ENCODE peak calls at places on chromosome X, in four cellular contexts. A, P, B and I are unnamed samples.

GRCh38 chrX:153885208-153885787 is 675 bp downstream of the L1CAM start:
- DNase-seq in A (no peak), P (peak), B (no peak), I (no peak)

GRCh38 chrX:154712781-154713391 is 38.0 kb downstream of the GAB3 start:
- DNase-seq in A (no peak), P (no peak), B (no peak), I (no peak)

GRCh38 chrX:7318661-7319060 is 170.7 kb upstream of the PUDP start:
- DNase-seq in A (no peak), P (no peak), B (no peak), I (no peak)

GRCh38 chrX:108426262-108426661 is 12.0 kb downstream of the COL4A6 start:
- DNase-seq in A (no peak), P (no peak), B (no peak), I (no peak)

GRCh38 chrX:131235768-131236167 is 53.3 kb downstream of the IGSF1 start:
- DNase-seq in A (no peak), P (no peak), B (no peak), I (no peak)

GRCh38 chrX:31459361-31459760 is 387.5 kb upstream of the FTHL17 start:
- DNase-seq in A (no peak), P (no peak), B (no peak), I (no peak)

GRCh38 chrX:153499258-153499657 is 4.5 kb downstream of the BGN start:
- DNase-seq in A (no peak), P (no peak), B (no peak), I (no peak)

GRCh38 chrX:129781134-129782014 is 1.6 kb downstream of the SASH3 start:
- DNase-seq in A (peak), P (peak), B (no peak), I (no peak)

GRCh38 chrX:154458954-154459829 is 1.1 kb downstream of the PLXNA3 start:
- DNase-seq in A (no peak), P (no peak), B (peak), I (no peak)

GRCh38 chrX:7170903-7171302 is 22.9 kb upstream of the PUDP start:
- DNase-seq in A (no peak), P (no peak), B (no peak), I (no peak)

GRCh38 chrX:80223922-80224579 is 196.2 kb upstream of the TENT5D start:
- DNase-seq in A (no peak), P (no peak), B (no peak), I (no peak)

GRCh38 chrX:70166601-70167590 is 10.4 kb upstream of the DGAT2L6 start:
- DNase-seq in A (no peak), P (no peak), B (no peak), I (no peak)

GRCh38 chrX:45515262-45516215 is 314.9 kb upstream of the DIPK2B start:
- DNase-seq in A (no peak), P (peak), B (no peak), I (no peak)

GRCh38 chrX:44698328-44698727 is 145.5 kb upstream of the DUSP21 start:
- DNase-seq in A (no peak), P (no peak), B (peak), I (no peak)

GRCh38 chrX:126820700-126821420 is 1.3 kb downstream of the PRR32 start:
- DNase-seq in A (no peak), P (peak), B (no peak), I (no peak)

GRCh38 chrX:19991350-19991718 is 473 bp upstream of the BCLAF3 start:
- DNase-seq in A (no peak), P (no peak), B (no peak), I (no peak)

GRCh38 chrX:87526281-87526680 is 8.7 kb downstream of the KLHL4 start:
- DNase-seq in A (no peak), P (no peak), B (no peak), I (no peak)

GRCh38 chrX:39402158-39402557 is 600.9 kb downstream of the MID1IP1 start:
- DNase-seq in A (no peak), P (no peak), B (no peak), I (no peak)

GRCh38 chrX:83845397-83845796 is 15.5 kb upstream of the CYLC1 start:
- DNase-seq in A (no peak), P (no peak), B (peak), I (peak)

GRCh38 chrX:45822124-45822523 is 621.4 kb upstream of the DIPK2B start:
- DNase-seq in A (no peak), P (no peak), B (no peak), I (no peak)

GRCh38 chrX:40068048-40068447 is 29.7 kb downstream of the BCOR start:
- DNase-seq in A (no peak), P (no peak), B (no peak), I (no peak)

GRCh38 chrX:22674947-22675346 is 324.8 kb upstream of the DDX53 start:
- DNase-seq in A (no peak), P (no peak), B (peak), I (peak)

GRCh38 chrX:69107231-69107739 is 58.0 kb downstream of the PJA1 start:
- DNase-seq in A (no peak), P (no peak), B (no peak), I (no peak)

GRCh38 chrX:30144971-30145731 is 70.2 kb upstream of the MAGEB2 start:
- DNase-seq in A (no peak), P (no peak), B (no peak), I (no peak)

GRCh38 chrX:119398587-119398973 is 556 bp upstream of the SLC25A43 start:
- DNase-seq in A (no peak), P (no peak), B (no peak), I (no peak)

GRCh38 chrX:65871671-65872311 is 168.1 kb downstream of the VSIG4 start:
- DNase-seq in A (no peak), P (no peak), B (no peak), I (no peak)

GRCh38 chrX:6460893-6461490 is 73.9 kb downstream of the VCX3A start:
- DNase-seq in A (no peak), P (no peak), B (no peak), I (no peak)

GRCh38 chrX:153981771-153982533 is 9.4 kb downstream of the TMEM187 start:
- DNase-seq in A (no peak), P (no peak), B (no peak), I (no peak)

GRCh38 chrX:109347618-109348017 is 134.3 kb downstream of the GUCY2F start:
- DNase-seq in A (no peak), P (no peak), B (no peak), I (no peak)

GRCh38 chrX:154809939-154810665 is 4.8 kb upstream of the MPP1 start:
- DNase-seq in A (no peak), P (no peak), B (no peak), I (no peak)

GRCh38 chrX:51743179-51743957 is at the start of gene GSPT2:
- DNase-seq in A (no peak), P (peak), B (peak), I (peak)

GRCh38 chrX:138946941-138947340 is 235.4 kb upstream of the FGF13 start:
- DNase-seq in A (no peak), P (no peak), B (no peak), I (no peak)

GRCh38 chrX:155819525-155819924 is 61.6 kb upstream of the VAMP7 start:
- DNase-seq in A (no peak), P (no peak), B (no peak), I (no peak)

GRCh38 chrX:37722595-37722994 is 37.0 kb downstream of the XK start:
- DNase-seq in A (no peak), P (no peak), B (no peak), I (no peak)

GRCh38 chrX:44261286-44261685 is 82.2 kb downstream of the EFHC2 start:
- DNase-seq in A (no peak), P (no peak), B (no peak), I (no peak)

GRCh38 chrX:28628101-28628500 is 40.9 kb downstream of the IL1RAPL1 start:
- DNase-seq in A (no peak), P (no peak), B (no peak), I (no peak)

GRCh38 chrX:68822641-68823410 is 6.0 kb upstream of the EFNB1 start:
- DNase-seq in A (no peak), P (peak), B (peak), I (no peak)

GRCh38 chrX:24646745-24647182 is 383 bp downstream of the PCYT1B start:
- DNase-seq in A (no peak), P (no peak), B (peak), I (peak)